ENCODE peak calls at places on chromosomes 1 and 21, in six cellular contexts. One of them, this sample, is unnamed. For H3K27me3, H3K4me1 and H3K9me3, the result is how much of the 10 kb centered on the place peaks cover.

GRCh38 chr1:161121838-161122237 is 3.9 kb downstream of the NIT1 start:
- DNase-seq in CD8-positive, alpha-beta memory T cell: no peak
- DNase-seq in lung: no peak
- DNase-seq in heart right ventricle: no peak
- DNase-seq in psoas muscle: no peak
- DNase-seq in CD8-positive, alpha-beta T cell: no peak
- DNase-seq in this sample: no peak

GRCh38 chr1:185441608-185442007 is 124.6 kb upstream of the IVNS1ABP start:
- DNase-seq in CD8-positive, alpha-beta memory T cell: no peak
- DNase-seq in lung: no peak
- DNase-seq in heart right ventricle: no peak
- DNase-seq in psoas muscle: no peak
- DNase-seq in CD8-positive, alpha-beta T cell: no peak
- DNase-seq in this sample: no peak

GRCh38 chr1:173210716-173211231 is 3.6 kb upstream of the TNFSF4 start:
- DNase-seq in CD8-positive, alpha-beta memory T cell: no peak
- DNase-seq in lung: no peak
- DNase-seq in heart right ventricle: no peak
- DNase-seq in psoas muscle: no peak
- DNase-seq in CD8-positive, alpha-beta T cell: no peak
- DNase-seq in this sample: no peak

GRCh38 chr1:184827600-184828368 is 73.1 kb upstream of the EDEM3 start:
- DNase-seq in CD8-positive, alpha-beta memory T cell: no peak
- DNase-seq in lung: no peak
- DNase-seq in heart right ventricle: peak
- DNase-seq in psoas muscle: no peak
- DNase-seq in CD8-positive, alpha-beta T cell: no peak
- DNase-seq in this sample: no peak

GRCh38 chr21:42865361-42866160 is 13.8 kb downstream of the WDR4 start:
- DNase-seq in CD8-positive, alpha-beta memory T cell: no peak
- DNase-seq in lung: peak
- DNase-seq in heart right ventricle: peak
- DNase-seq in psoas muscle: peak
- DNase-seq in CD8-positive, alpha-beta T cell: no peak
- DNase-seq in this sample: no peak

GRCh38 chr1:201443747-201444146 is 22.2 kb upstream of the TNNI1 start:
- DNase-seq in CD8-positive, alpha-beta memory T cell: no peak
- DNase-seq in lung: no peak
- DNase-seq in heart right ventricle: no peak
- DNase-seq in psoas muscle: no peak
- DNase-seq in CD8-positive, alpha-beta T cell: no peak
- DNase-seq in this sample: no peak

GRCh38 chr1:110436635-110437034 is 14.3 kb upstream of the PROK1 start:
- DNase-seq in CD8-positive, alpha-beta memory T cell: no peak
- DNase-seq in lung: no peak
- DNase-seq in heart right ventricle: no peak
- DNase-seq in psoas muscle: no peak
- DNase-seq in CD8-positive, alpha-beta T cell: no peak
- DNase-seq in this sample: no peak

GRCh38 chr1:183019126-183019740 is 4.0 kb upstream of the LAMC1 start:
- DNase-seq in CD8-positive, alpha-beta memory T cell: no peak
- DNase-seq in lung: no peak
- DNase-seq in heart right ventricle: no peak
- DNase-seq in psoas muscle: no peak
- DNase-seq in CD8-positive, alpha-beta T cell: no peak
- DNase-seq in this sample: no peak

GRCh38 chr1:202029171-202029665 is 18.8 kb downstream of the ELF3 start:
- DNase-seq in CD8-positive, alpha-beta memory T cell: no peak
- DNase-seq in lung: no peak
- DNase-seq in heart right ventricle: no peak
- DNase-seq in psoas muscle: no peak
- DNase-seq in CD8-positive, alpha-beta T cell: no peak
- DNase-seq in this sample: no peak

GRCh38 chr1:162943627-162944026 is 82.7 kb upstream of the CCDC190 start:
- DNase-seq in CD8-positive, alpha-beta memory T cell: no peak
- DNase-seq in lung: no peak
- DNase-seq in heart right ventricle: no peak
- DNase-seq in psoas muscle: no peak
- DNase-seq in CD8-positive, alpha-beta T cell: no peak
- DNase-seq in this sample: no peak

GRCh38 chr1:176241385-176242015 is 34.4 kb upstream of the COP1 start:
- DNase-seq in CD8-positive, alpha-beta memory T cell: no peak
- DNase-seq in lung: no peak
- DNase-seq in heart right ventricle: no peak
- DNase-seq in psoas muscle: no peak
- DNase-seq in CD8-positive, alpha-beta T cell: no peak
- DNase-seq in this sample: no peak

GRCh38 chr1:40848530-40849189 is 13.5 kb downstream of the CITED4 start:
- DNase-seq in CD8-positive, alpha-beta memory T cell: no peak
- DNase-seq in lung: peak
- DNase-seq in heart right ventricle: peak
- DNase-seq in psoas muscle: no peak
- DNase-seq in CD8-positive, alpha-beta T cell: no peak
- DNase-seq in this sample: no peak

GRCh38 chr1:156281281-156282142 is 1.1 kb downstream of the SMG5 start:
- DNase-seq in CD8-positive, alpha-beta memory T cell: peak
- DNase-seq in lung: no peak
- DNase-seq in heart right ventricle: peak
- DNase-seq in psoas muscle: peak
- DNase-seq in CD8-positive, alpha-beta T cell: no peak
- DNase-seq in this sample: no peak

GRCh38 chr1:183877321-183877720 is 72.4 kb downstream of the RGL1 start:
- DNase-seq in CD8-positive, alpha-beta memory T cell: no peak
- DNase-seq in lung: peak
- DNase-seq in heart right ventricle: peak
- DNase-seq in psoas muscle: peak
- DNase-seq in CD8-positive, alpha-beta T cell: no peak
- DNase-seq in this sample: no peak

GRCh38 chr1:219917851-219918466 is 10.4 kb downstream of the SLC30A10 start:
- DNase-seq in CD8-positive, alpha-beta memory T cell: no peak
- DNase-seq in lung: no peak
- DNase-seq in heart right ventricle: no peak
- DNase-seq in psoas muscle: no peak
- DNase-seq in CD8-positive, alpha-beta T cell: no peak
- DNase-seq in this sample: no peak

GRCh38 chr1:162719678-162720077 is 70.8 kb upstream of the HSD17B7 start:
- DNase-seq in CD8-positive, alpha-beta memory T cell: no peak
- DNase-seq in lung: no peak
- DNase-seq in heart right ventricle: no peak
- DNase-seq in psoas muscle: no peak
- DNase-seq in CD8-positive, alpha-beta T cell: no peak
- DNase-seq in this sample: no peak

GRCh38 chr1:31798433-31799195 is 17.2 kb downstream of the SPOCD1 start:
- DNase-seq in CD8-positive, alpha-beta memory T cell: no peak
- DNase-seq in lung: no peak
- DNase-seq in heart right ventricle: no peak
- DNase-seq in psoas muscle: peak
- DNase-seq in CD8-positive, alpha-beta T cell: no peak
- DNase-seq in this sample: peak

GRCh38 chr21:44723177-44724131 is 12.1 kb upstream of the TSPEAR start:
- DNase-seq in CD8-positive, alpha-beta memory T cell: peak
- DNase-seq in lung: no peak
- DNase-seq in heart right ventricle: no peak
- DNase-seq in psoas muscle: no peak
- DNase-seq in CD8-positive, alpha-beta T cell: peak
- DNase-seq in this sample: no peak

GRCh38 chr1:30933874-30934252 is 25.3 kb upstream of the SDC3 start:
- DNase-seq in CD8-positive, alpha-beta memory T cell: no peak
- DNase-seq in lung: no peak
- DNase-seq in heart right ventricle: no peak
- DNase-seq in psoas muscle: no peak
- DNase-seq in CD8-positive, alpha-beta T cell: no peak
- DNase-seq in this sample: no peak

GRCh38 chr21:31731112-31731801 is 661 bp downstream of the SCAF4 start:
- DNase-seq in CD8-positive, alpha-beta memory T cell: peak
- DNase-seq in lung: peak
- DNase-seq in heart right ventricle: peak
- DNase-seq in psoas muscle: peak
- DNase-seq in CD8-positive, alpha-beta T cell: peak
- DNase-seq in this sample: no peak

GRCh38 chr21:45485686-45486442 is 56.4 kb downstream of the SLC19A1 start:
- DNase-seq in CD8-positive, alpha-beta memory T cell: no peak
- DNase-seq in lung: no peak
- DNase-seq in heart right ventricle: no peak
- DNase-seq in psoas muscle: peak
- DNase-seq in CD8-positive, alpha-beta T cell: no peak
- DNase-seq in this sample: no peak

GRCh38 chr1:20126041-20126805 is 6.9 kb upstream of the PLA2G2D start:
- DNase-seq in CD8-positive, alpha-beta memory T cell: no peak
- DNase-seq in lung: peak
- DNase-seq in heart right ventricle: no peak
- DNase-seq in psoas muscle: no peak
- DNase-seq in CD8-positive, alpha-beta T cell: no peak
- DNase-seq in this sample: no peak

GRCh38 chr1:205456868-205457724 is 1.3 kb upstream of the BLACAT1 start:
- DNase-seq in CD8-positive, alpha-beta memory T cell: no peak
- DNase-seq in lung: no peak
- DNase-seq in heart right ventricle: no peak
- DNase-seq in psoas muscle: no peak
- DNase-seq in CD8-positive, alpha-beta T cell: no peak
- DNase-seq in this sample: no peak

GRCh38 chr1:51926171-51926812 is 47.8 kb upstream of the NRDC start:
- DNase-seq in CD8-positive, alpha-beta memory T cell: no peak
- DNase-seq in lung: no peak
- DNase-seq in heart right ventricle: no peak
- DNase-seq in psoas muscle: no peak
- DNase-seq in CD8-positive, alpha-beta T cell: no peak
- DNase-seq in this sample: no peak

GRCh38 chr21:44006017-44006624 is 6.0 kb upstream of the TRAPPC10 start:
- DNase-seq in CD8-positive, alpha-beta memory T cell: no peak
- DNase-seq in lung: no peak
- DNase-seq in heart right ventricle: peak
- DNase-seq in psoas muscle: no peak
- DNase-seq in CD8-positive, alpha-beta T cell: no peak
- DNase-seq in this sample: no peak

GRCh38 chr1:32500387-32501209 is 35.7 kb downstream of the ZBTB8B start:
- DNase-seq in CD8-positive, alpha-beta memory T cell: no peak
- DNase-seq in lung: peak
- DNase-seq in heart right ventricle: peak
- DNase-seq in psoas muscle: peak
- DNase-seq in CD8-positive, alpha-beta T cell: peak
- DNase-seq in this sample: no peak

GRCh38 chr1:186093437-186093836 is 281.6 kb downstream of the TPR start:
- DNase-seq in CD8-positive, alpha-beta memory T cell: no peak
- DNase-seq in lung: no peak
- DNase-seq in heart right ventricle: peak
- DNase-seq in psoas muscle: no peak
- DNase-seq in CD8-positive, alpha-beta T cell: no peak
- DNase-seq in this sample: no peak

GRCh38 chr1:183096889-183097288 is 73.7 kb downstream of the LAMC1 start:
- DNase-seq in CD8-positive, alpha-beta memory T cell: no peak
- DNase-seq in lung: no peak
- DNase-seq in heart right ventricle: peak
- DNase-seq in psoas muscle: no peak
- DNase-seq in CD8-positive, alpha-beta T cell: no peak
- DNase-seq in this sample: no peak

GRCh38 chr1:183093821-183094287 is 70.6 kb downstream of the LAMC1 start:
- DNase-seq in CD8-positive, alpha-beta memory T cell: no peak
- DNase-seq in lung: no peak
- DNase-seq in heart right ventricle: no peak
- DNase-seq in psoas muscle: no peak
- DNase-seq in CD8-positive, alpha-beta T cell: no peak
- DNase-seq in this sample: no peak

GRCh38 chr1:246258250-246258649 is 248.8 kb downstream of the SMYD3 start:
- DNase-seq in CD8-positive, alpha-beta memory T cell: no peak
- DNase-seq in lung: no peak
- DNase-seq in heart right ventricle: no peak
- DNase-seq in psoas muscle: no peak
- DNase-seq in CD8-positive, alpha-beta T cell: no peak
- DNase-seq in this sample: no peak

GRCh38 chr1:246255773-246256172 is 251.3 kb downstream of the SMYD3 start:
- DNase-seq in CD8-positive, alpha-beta memory T cell: no peak
- DNase-seq in lung: no peak
- DNase-seq in heart right ventricle: no peak
- DNase-seq in psoas muscle: no peak
- DNase-seq in CD8-positive, alpha-beta T cell: no peak
- DNase-seq in this sample: no peak

GRCh38 chr1:246254854-246255253 is 252.2 kb downstream of the SMYD3 start:
- DNase-seq in CD8-positive, alpha-beta memory T cell: no peak
- DNase-seq in lung: no peak
- DNase-seq in heart right ventricle: no peak
- DNase-seq in psoas muscle: no peak
- DNase-seq in CD8-positive, alpha-beta T cell: no peak
- DNase-seq in this sample: no peak
- H3K27me3 ChIP-seq in CD8-positive, alpha-beta memory T cell: under half
- H3K27me3 ChIP-seq in lung: under half
- H3K27me3 ChIP-seq in heart right ventricle: under half
- H3K27me3 ChIP-seq in psoas muscle: under half
- H3K27me3 ChIP-seq in CD8-positive, alpha-beta T cell: under half
- H3K27me3 ChIP-seq in this sample: under half

DNA sequence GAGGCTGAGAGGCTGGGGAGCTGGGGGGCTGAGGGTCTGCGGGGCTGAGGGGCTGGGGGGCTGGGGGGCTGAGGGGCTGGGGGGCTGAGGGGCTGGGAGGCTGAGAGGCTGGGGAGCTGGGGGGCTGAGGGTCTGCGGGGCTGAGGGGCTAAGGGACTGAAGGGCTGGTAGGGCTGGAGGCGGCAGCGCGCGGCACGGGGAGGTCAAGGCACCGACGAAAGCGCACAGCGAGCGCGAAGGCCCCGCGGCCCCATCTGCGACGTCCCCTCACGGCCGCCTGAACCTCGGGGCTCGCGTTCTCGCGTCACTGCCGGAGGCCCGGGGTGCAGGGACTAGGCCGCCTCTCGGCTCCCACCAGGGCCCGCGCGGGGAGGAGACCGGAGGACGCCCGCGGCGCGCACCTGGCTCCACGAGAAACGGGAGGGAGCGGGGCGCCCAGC is 356 bp downstream of the INTS11 start:
- DNase-seq in CD8-positive, alpha-beta memory T cell: no peak
- DNase-seq in lung: no peak
- DNase-seq in heart right ventricle: no peak
- DNase-seq in psoas muscle: no peak
- DNase-seq in CD8-positive, alpha-beta T cell: no peak
- DNase-seq in this sample: no peak
- H3K4me1 ChIP-seq in CD8-positive, alpha-beta memory T cell: under half
- H3K4me1 ChIP-seq in lung: under half
- H3K4me1 ChIP-seq in heart right ventricle: half or more
- H3K4me1 ChIP-seq in psoas muscle: under half
- H3K4me1 ChIP-seq in CD8-positive, alpha-beta T cell: under half
- H3K4me1 ChIP-seq in this sample: under half

DNA sequence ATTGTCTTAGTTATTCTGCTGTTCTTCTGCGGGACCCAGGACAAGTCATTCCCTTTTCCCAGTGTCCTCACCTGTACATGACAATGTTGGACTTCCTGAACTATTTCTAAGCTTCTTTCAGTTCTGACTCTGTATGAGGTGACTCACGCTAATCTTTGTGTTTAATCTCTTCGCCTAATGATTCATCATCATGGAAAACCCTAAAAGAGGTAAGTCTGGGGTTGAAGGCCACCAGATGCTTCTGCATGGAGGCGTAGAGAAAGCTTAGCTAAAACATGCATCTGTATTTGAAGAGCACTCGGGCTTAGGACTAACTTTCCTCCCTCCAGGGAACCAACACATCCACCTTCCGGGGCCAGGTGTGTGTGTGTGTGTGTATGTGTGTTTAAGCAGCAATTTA is 7.4 kb downstream of the SPRR5 start:
- DNase-seq in CD8-positive, alpha-beta memory T cell: no peak
- DNase-seq in lung: no peak
- DNase-seq in heart right ventricle: no peak
- DNase-seq in psoas muscle: no peak
- DNase-seq in CD8-positive, alpha-beta T cell: no peak
- DNase-seq in this sample: no peak
- H3K9me3 ChIP-seq in CD8-positive, alpha-beta memory T cell: under half
- H3K9me3 ChIP-seq in lung: under half
- H3K9me3 ChIP-seq in heart right ventricle: under half
- H3K9me3 ChIP-seq in psoas muscle: under half
- H3K9me3 ChIP-seq in CD8-positive, alpha-beta T cell: under half
- H3K9me3 ChIP-seq in this sample: under half

GRCh38 chr21:37700641-37701202 is 215.5 kb downstream of the KCNJ6 start:
- DNase-seq in CD8-positive, alpha-beta memory T cell: no peak
- DNase-seq in lung: no peak
- DNase-seq in heart right ventricle: peak
- DNase-seq in psoas muscle: no peak
- DNase-seq in CD8-positive, alpha-beta T cell: no peak
- DNase-seq in this sample: no peak
- H3K27me3 ChIP-seq in CD8-positive, alpha-beta memory T cell: under half
- H3K27me3 ChIP-seq in lung: under half
- H3K27me3 ChIP-seq in heart right ventricle: under half
- H3K27me3 ChIP-seq in psoas muscle: under half
- H3K27me3 ChIP-seq in CD8-positive, alpha-beta T cell: under half
- H3K27me3 ChIP-seq in this sample: under half

This sample was measured in thoracic aorta.